ENCODE peak calls at places on chromosomes 3 and 15, in nine cellular contexts. One of them, this sample, is unnamed.

GRCh38 chr3:178059124-178059523 is 477.1 kb upstream of the KCNMB2 start:
- DNase-seq in progenitor cell of endocrine pancreas: no peak
- DNase-seq in right cardiac atrium: no peak
- DNase-seq in fibroblast of gingiva: peak; percentile 22
- DNase-seq in GM04504: no peak
- DNase-seq in NCI-H2081: no peak
- DNase-seq in T follicular helper cell: no peak
- DNase-seq in nephron progenitor cell: no peak
- DNase-seq in RPMI8226: no peak
- DNase-seq in this sample: peak; percentile 83

GRCh38 chr3:184160456-184160855 is 5.3 kb downstream of the DVL3 start:
- DNase-seq in progenitor cell of endocrine pancreas: no peak
- DNase-seq in right cardiac atrium: no peak
- DNase-seq in fibroblast of gingiva: no peak
- DNase-seq in GM04504: no peak
- DNase-seq in NCI-H2081: no peak
- DNase-seq in T follicular helper cell: no peak
- DNase-seq in nephron progenitor cell: no peak
- DNase-seq in RPMI8226: no peak
- DNase-seq in this sample: no peak

GRCh38 chr3:184771748-184772147 is 40.2 kb upstream of the VPS8 start:
- DNase-seq in progenitor cell of endocrine pancreas: no peak
- DNase-seq in right cardiac atrium: no peak
- DNase-seq in fibroblast of gingiva: no peak
- DNase-seq in GM04504: no peak
- DNase-seq in NCI-H2081: no peak
- DNase-seq in T follicular helper cell: no peak
- DNase-seq in nephron progenitor cell: peak; percentile 39
- DNase-seq in RPMI8226: no peak
- DNase-seq in this sample: no peak

GRCh38 chr15:62142736-62143135 is 22.3 kb downstream of the C2CD4B start:
- DNase-seq in progenitor cell of endocrine pancreas: no peak
- DNase-seq in right cardiac atrium: no peak
- DNase-seq in fibroblast of gingiva: no peak
- DNase-seq in GM04504: no peak
- DNase-seq in NCI-H2081: no peak
- DNase-seq in T follicular helper cell: no peak
- DNase-seq in nephron progenitor cell: no peak
- DNase-seq in RPMI8226: peak; percentile 35
- DNase-seq in this sample: no peak

GRCh38 chr3:176916777-176917176 is 280.5 kb downstream of the TBL1XR1 start:
- DNase-seq in progenitor cell of endocrine pancreas: no peak
- DNase-seq in right cardiac atrium: no peak
- DNase-seq in fibroblast of gingiva: no peak
- DNase-seq in GM04504: no peak
- DNase-seq in NCI-H2081: no peak
- DNase-seq in T follicular helper cell: no peak
- DNase-seq in nephron progenitor cell: no peak
- DNase-seq in RPMI8226: no peak
- DNase-seq in this sample: peak; percentile 77

GRCh38 chr3:32819581-32820348 is 2.0 kb downstream of the TRIM71 start:
- DNase-seq in progenitor cell of endocrine pancreas: peak; percentile 40
- DNase-seq in right cardiac atrium: no peak
- DNase-seq in fibroblast of gingiva: no peak
- DNase-seq in GM04504: no peak
- DNase-seq in NCI-H2081: no peak
- DNase-seq in T follicular helper cell: no peak
- DNase-seq in nephron progenitor cell: peak; percentile 50
- DNase-seq in RPMI8226: no peak
- DNase-seq in this sample: no peak

GRCh38 chr3:55617385-55617784 is 130.3 kb upstream of the WNT5A start:
- DNase-seq in progenitor cell of endocrine pancreas: no peak
- DNase-seq in right cardiac atrium: no peak
- DNase-seq in fibroblast of gingiva: no peak
- DNase-seq in GM04504: no peak
- DNase-seq in NCI-H2081: no peak
- DNase-seq in T follicular helper cell: no peak
- DNase-seq in nephron progenitor cell: no peak
- DNase-seq in RPMI8226: no peak
- DNase-seq in this sample: no peak

GRCh38 chr3:142243134-142243533 is 17.7 kb upstream of the GK5 start:
- DNase-seq in progenitor cell of endocrine pancreas: no peak
- DNase-seq in right cardiac atrium: no peak
- DNase-seq in fibroblast of gingiva: peak; percentile 83
- DNase-seq in GM04504: no peak
- DNase-seq in NCI-H2081: no peak
- DNase-seq in T follicular helper cell: no peak
- DNase-seq in nephron progenitor cell: no peak
- DNase-seq in RPMI8226: no peak
- DNase-seq in this sample: no peak

GRCh38 chr3:87553058-87553457 is 276.7 kb upstream of the POU1F1 start:
- DNase-seq in progenitor cell of endocrine pancreas: no peak
- DNase-seq in right cardiac atrium: no peak
- DNase-seq in fibroblast of gingiva: no peak
- DNase-seq in GM04504: no peak
- DNase-seq in NCI-H2081: no peak
- DNase-seq in T follicular helper cell: no peak
- DNase-seq in nephron progenitor cell: no peak
- DNase-seq in RPMI8226: no peak
- DNase-seq in this sample: no peak

GRCh38 chr3:143239026-143239425 is 119.5 kb downstream of the CHST2 start:
- DNase-seq in progenitor cell of endocrine pancreas: no peak
- DNase-seq in right cardiac atrium: no peak
- DNase-seq in fibroblast of gingiva: peak; percentile 13
- DNase-seq in GM04504: no peak
- DNase-seq in NCI-H2081: no peak
- DNase-seq in T follicular helper cell: no peak
- DNase-seq in nephron progenitor cell: no peak
- DNase-seq in RPMI8226: no peak
- DNase-seq in this sample: no peak

GRCh38 chr3:51336261-51336660 is 48.8 kb upstream of the MANF start:
- DNase-seq in progenitor cell of endocrine pancreas: no peak
- DNase-seq in right cardiac atrium: no peak
- DNase-seq in fibroblast of gingiva: no peak
- DNase-seq in GM04504: no peak
- DNase-seq in NCI-H2081: no peak
- DNase-seq in T follicular helper cell: no peak
- DNase-seq in nephron progenitor cell: no peak
- DNase-seq in RPMI8226: no peak
- DNase-seq in this sample: no peak

GRCh38 chr3:167241048-167241845 is 138.8 kb downstream of the ZBBX start:
- DNase-seq in progenitor cell of endocrine pancreas: no peak
- DNase-seq in right cardiac atrium: no peak
- DNase-seq in fibroblast of gingiva: no peak
- DNase-seq in GM04504: no peak
- DNase-seq in NCI-H2081: no peak
- DNase-seq in T follicular helper cell: no peak
- DNase-seq in nephron progenitor cell: no peak
- DNase-seq in RPMI8226: no peak
- DNase-seq in this sample: no peak

GRCh38 chr3:56754753-56755365 is 46.9 kb downstream of the ARHGEF3 start:
- DNase-seq in progenitor cell of endocrine pancreas: no peak
- DNase-seq in right cardiac atrium: peak; percentile 56
- DNase-seq in fibroblast of gingiva: no peak
- DNase-seq in GM04504: no peak
- DNase-seq in NCI-H2081: no peak
- DNase-seq in T follicular helper cell: peak; percentile 9
- DNase-seq in nephron progenitor cell: peak; percentile 26
- DNase-seq in RPMI8226: no peak
- DNase-seq in this sample: no peak

GRCh38 chr3:150826466-150827282 is 63.7 kb upstream of the SIAH2 start:
- DNase-seq in progenitor cell of endocrine pancreas: no peak
- DNase-seq in right cardiac atrium: no peak
- DNase-seq in fibroblast of gingiva: no peak
- DNase-seq in GM04504: no peak
- DNase-seq in NCI-H2081: no peak
- DNase-seq in T follicular helper cell: no peak
- DNase-seq in nephron progenitor cell: no peak
- DNase-seq in RPMI8226: no peak
- DNase-seq in this sample: no peak

GRCh38 chr3:101143002-101143401 is 149.8 kb upstream of the ABI3BP start:
- DNase-seq in progenitor cell of endocrine pancreas: no peak
- DNase-seq in right cardiac atrium: no peak
- DNase-seq in fibroblast of gingiva: no peak
- DNase-seq in GM04504: no peak
- DNase-seq in NCI-H2081: no peak
- DNase-seq in T follicular helper cell: no peak
- DNase-seq in nephron progenitor cell: no peak
- DNase-seq in RPMI8226: no peak
- DNase-seq in this sample: no peak

GRCh38 chr3:10447527-10448260 is 57.7 kb downstream of the ATP2B2 start:
- DNase-seq in progenitor cell of endocrine pancreas: no peak
- DNase-seq in right cardiac atrium: no peak
- DNase-seq in fibroblast of gingiva: no peak
- DNase-seq in GM04504: no peak
- DNase-seq in NCI-H2081: no peak
- DNase-seq in T follicular helper cell: no peak
- DNase-seq in nephron progenitor cell: no peak
- DNase-seq in RPMI8226: no peak
- DNase-seq in this sample: no peak

GRCh38 chr3:147616998-147617619 is 207.9 kb downstream of the ZIC1 start:
- DNase-seq in progenitor cell of endocrine pancreas: no peak
- DNase-seq in right cardiac atrium: no peak
- DNase-seq in fibroblast of gingiva: peak; percentile 8
- DNase-seq in GM04504: no peak
- DNase-seq in NCI-H2081: peak; percentile 36
- DNase-seq in T follicular helper cell: no peak
- DNase-seq in nephron progenitor cell: no peak
- DNase-seq in RPMI8226: peak; percentile 42
- DNase-seq in this sample: peak; percentile 12

GRCh38 chr15:82314769-82315518 is 34.3 kb downstream of the GOLGA6L10 start:
- DNase-seq in progenitor cell of endocrine pancreas: no peak
- DNase-seq in right cardiac atrium: no peak
- DNase-seq in fibroblast of gingiva: no peak
- DNase-seq in GM04504: no peak
- DNase-seq in NCI-H2081: no peak
- DNase-seq in T follicular helper cell: no peak
- DNase-seq in nephron progenitor cell: no peak
- DNase-seq in RPMI8226: no peak
- DNase-seq in this sample: no peak

GRCh38 chr3:16362781-16363180 is 97.8 kb downstream of the OXNAD1 start:
- DNase-seq in progenitor cell of endocrine pancreas: no peak
- DNase-seq in right cardiac atrium: no peak
- DNase-seq in fibroblast of gingiva: no peak
- DNase-seq in GM04504: no peak
- DNase-seq in NCI-H2081: no peak
- DNase-seq in T follicular helper cell: no peak
- DNase-seq in nephron progenitor cell: no peak
- DNase-seq in RPMI8226: no peak
- DNase-seq in this sample: no peak

GRCh38 chr3:42071720-42072582 is 19.2 kb upstream of the TRAK1 start:
- DNase-seq in progenitor cell of endocrine pancreas: no peak
- DNase-seq in right cardiac atrium: peak; percentile 89
- DNase-seq in fibroblast of gingiva: peak; percentile 66
- DNase-seq in GM04504: peak; percentile 74
- DNase-seq in NCI-H2081: peak; percentile 15
- DNase-seq in T follicular helper cell: no peak
- DNase-seq in nephron progenitor cell: no peak
- DNase-seq in RPMI8226: peak; percentile 98
- DNase-seq in this sample: peak; percentile 70

GRCh38 chr3:157921271-157921670 is 184.9 kb downstream of the SHOX2 start:
- DNase-seq in progenitor cell of endocrine pancreas: no peak
- DNase-seq in right cardiac atrium: no peak
- DNase-seq in fibroblast of gingiva: peak; percentile 42
- DNase-seq in GM04504: no peak
- DNase-seq in NCI-H2081: peak; percentile 45
- DNase-seq in T follicular helper cell: no peak
- DNase-seq in nephron progenitor cell: no peak
- DNase-seq in RPMI8226: no peak
- DNase-seq in this sample: no peak

GRCh38 chr15:66644000-66644787 is 57.8 kb upstream of the SMAD6 start:
- DNase-seq in progenitor cell of endocrine pancreas: no peak
- DNase-seq in right cardiac atrium: no peak
- DNase-seq in fibroblast of gingiva: no peak
- DNase-seq in GM04504: no peak
- DNase-seq in NCI-H2081: no peak
- DNase-seq in T follicular helper cell: no peak
- DNase-seq in nephron progenitor cell: no peak
- DNase-seq in RPMI8226: no peak
- DNase-seq in this sample: no peak

GRCh38 chr15:67472957-67473356 is 48.0 kb upstream of the C15orf61 start:
- DNase-seq in progenitor cell of endocrine pancreas: no peak
- DNase-seq in right cardiac atrium: no peak
- DNase-seq in fibroblast of gingiva: peak; percentile 17
- DNase-seq in GM04504: no peak
- DNase-seq in NCI-H2081: no peak
- DNase-seq in T follicular helper cell: no peak
- DNase-seq in nephron progenitor cell: no peak
- DNase-seq in RPMI8226: no peak
- DNase-seq in this sample: no peak

GRCh38 chr3:195150194-195151118 is 120.5 kb downstream of the XXYLT1 start:
- DNase-seq in progenitor cell of endocrine pancreas: no peak
- DNase-seq in right cardiac atrium: peak; percentile 88
- DNase-seq in fibroblast of gingiva: no peak
- DNase-seq in GM04504: no peak
- DNase-seq in NCI-H2081: peak; percentile 19
- DNase-seq in T follicular helper cell: no peak
- DNase-seq in nephron progenitor cell: no peak
- DNase-seq in RPMI8226: no peak
- DNase-seq in this sample: no peak

GRCh38 chr3:147493666-147494065 is 84.5 kb downstream of the ZIC1 start:
- DNase-seq in progenitor cell of endocrine pancreas: no peak
- DNase-seq in right cardiac atrium: no peak
- DNase-seq in fibroblast of gingiva: no peak
- DNase-seq in GM04504: no peak
- DNase-seq in NCI-H2081: peak; percentile 31
- DNase-seq in T follicular helper cell: no peak
- DNase-seq in nephron progenitor cell: no peak
- DNase-seq in RPMI8226: no peak
- DNase-seq in this sample: peak; percentile 27

GRCh38 chr15:85289677-85290365 is 90.6 kb upstream of the AKAP13 start:
- DNase-seq in progenitor cell of endocrine pancreas: no peak
- DNase-seq in right cardiac atrium: no peak
- DNase-seq in fibroblast of gingiva: peak; percentile 55
- DNase-seq in GM04504: no peak
- DNase-seq in NCI-H2081: peak; percentile 48
- DNase-seq in T follicular helper cell: no peak
- DNase-seq in nephron progenitor cell: peak; percentile 12
- DNase-seq in RPMI8226: peak; percentile 75
- DNase-seq in this sample: peak; percentile 16

GRCh38 chr15:48411971-48412591 is 80.9 kb downstream of the DUT start:
- DNase-seq in progenitor cell of endocrine pancreas: no peak
- DNase-seq in right cardiac atrium: no peak
- DNase-seq in fibroblast of gingiva: peak; percentile 62
- DNase-seq in GM04504: peak; percentile 77
- DNase-seq in NCI-H2081: no peak
- DNase-seq in T follicular helper cell: no peak
- DNase-seq in nephron progenitor cell: no peak
- DNase-seq in RPMI8226: no peak
- DNase-seq in this sample: no peak

This sample was measured in NCI-H345.